ENCODE peak calls at places on chromosomes 4 and X, in six cellular contexts. One of them, this sample, is unnamed.

GRCh38 chr4:184845367-184846011 is 19.7 kb upstream of the ACSL1 start:
- DNase-seq in choroid plexus epithelial cell: peak
- DNase-seq in CD14-positive monocyte: no peak
- DNase-seq in K562: no peak
- DNase-seq in cardiac fibroblast: peak
- DNase-seq in type B pancreatic cell: no peak
- DNase-seq in this sample: no peak

GRCh38 chrX:109382332-109382731 is 99.6 kb downstream of the GUCY2F start:
- DNase-seq in choroid plexus epithelial cell: no peak
- DNase-seq in CD14-positive monocyte: no peak
- DNase-seq in K562: no peak
- DNase-seq in cardiac fibroblast: no peak
- DNase-seq in type B pancreatic cell: no peak
- DNase-seq in this sample: no peak

GRCh38 chr4:38659346-38659745 is 4.7 kb upstream of the KLF3 start:
- DNase-seq in choroid plexus epithelial cell: no peak
- DNase-seq in CD14-positive monocyte: no peak
- DNase-seq in K562: no peak
- DNase-seq in cardiac fibroblast: no peak
- DNase-seq in type B pancreatic cell: no peak
- DNase-seq in this sample: no peak

GRCh38 chr4:14863420-14864364 is 138.6 kb upstream of the CPEB2 start:
- DNase-seq in choroid plexus epithelial cell: no peak
- DNase-seq in CD14-positive monocyte: no peak
- DNase-seq in K562: no peak
- DNase-seq in cardiac fibroblast: no peak
- DNase-seq in type B pancreatic cell: no peak
- DNase-seq in this sample: no peak

GRCh38 chr4:161704653-161705052 is 459.1 kb downstream of the FSTL5 start:
- DNase-seq in choroid plexus epithelial cell: no peak
- DNase-seq in CD14-positive monocyte: no peak
- DNase-seq in K562: peak
- DNase-seq in cardiac fibroblast: no peak
- DNase-seq in type B pancreatic cell: no peak
- DNase-seq in this sample: no peak

GRCh38 chrX:9860826-9861225 is 74.6 kb downstream of the SHROOM2 start:
- DNase-seq in choroid plexus epithelial cell: no peak
- DNase-seq in CD14-positive monocyte: no peak
- DNase-seq in K562: no peak
- DNase-seq in cardiac fibroblast: no peak
- DNase-seq in type B pancreatic cell: no peak
- DNase-seq in this sample: no peak

GRCh38 chrX:2594491-2594890 is 93.7 kb upstream of the DHRSX start:
- DNase-seq in choroid plexus epithelial cell: no peak
- DNase-seq in CD14-positive monocyte: no peak
- DNase-seq in K562: no peak
- DNase-seq in cardiac fibroblast: no peak
- DNase-seq in type B pancreatic cell: no peak
- DNase-seq in this sample: no peak

GRCh38 chr4:98680806-98681205 is 22.4 kb upstream of the TSPAN5 start:
- DNase-seq in choroid plexus epithelial cell: no peak
- DNase-seq in CD14-positive monocyte: no peak
- DNase-seq in K562: no peak
- DNase-seq in cardiac fibroblast: no peak
- DNase-seq in type B pancreatic cell: no peak
- DNase-seq in this sample: no peak

GRCh38 chr4:109067509-109068205 is 234.8 kb downstream of the COL25A1 start:
- DNase-seq in choroid plexus epithelial cell: peak
- DNase-seq in CD14-positive monocyte: no peak
- DNase-seq in K562: peak
- DNase-seq in cardiac fibroblast: peak
- DNase-seq in type B pancreatic cell: no peak
- DNase-seq in this sample: no peak

GRCh38 chr4:160318567-160319220 is 1215.8 kb downstream of the RAPGEF2 start:
- DNase-seq in choroid plexus epithelial cell: peak
- DNase-seq in CD14-positive monocyte: no peak
- DNase-seq in K562: no peak
- DNase-seq in cardiac fibroblast: no peak
- DNase-seq in type B pancreatic cell: no peak
- DNase-seq in this sample: no peak
- TF ChIP-seq CTCF in choroid plexus epithelial cell: no peak
- TF ChIP-seq CTCF in CD14-positive monocyte: no peak
- TF ChIP-seq CTCF in K562: no peak
- TF ChIP-seq CTCF in cardiac fibroblast: no peak
- TF ChIP-seq CTCF in type B pancreatic cell: no peak
- TF ChIP-seq CTCF in this sample: no peak

GRCh38 chrX:78375894-78376293 is 48.5 kb upstream of the CYSLTR1 start:
- DNase-seq in choroid plexus epithelial cell: no peak
- DNase-seq in CD14-positive monocyte: no peak
- DNase-seq in K562: no peak
- DNase-seq in cardiac fibroblast: peak
- DNase-seq in type B pancreatic cell: no peak
- DNase-seq in this sample: no peak
- TF ChIP-seq CTCF in choroid plexus epithelial cell: no peak
- TF ChIP-seq CTCF in CD14-positive monocyte: no peak
- TF ChIP-seq CTCF in K562: no peak
- TF ChIP-seq CTCF in cardiac fibroblast: peak
- TF ChIP-seq CTCF in type B pancreatic cell: no peak
- TF ChIP-seq CTCF in this sample: no peak

GRCh38 chr4:23130845-23131244 is 438.1 kb downstream of the GBA3 start:
- DNase-seq in choroid plexus epithelial cell: no peak
- DNase-seq in CD14-positive monocyte: no peak
- DNase-seq in K562: peak
- DNase-seq in cardiac fibroblast: no peak
- DNase-seq in type B pancreatic cell: no peak
- DNase-seq in this sample: no peak
- TF ChIP-seq CTCF in choroid plexus epithelial cell: no peak
- TF ChIP-seq CTCF in CD14-positive monocyte: no peak
- TF ChIP-seq CTCF in K562: no peak
- TF ChIP-seq CTCF in cardiac fibroblast: no peak
- TF ChIP-seq CTCF in type B pancreatic cell: no peak
- TF ChIP-seq CTCF in this sample: peak

GRCh38 chr4:133152330-133152791 is 3.3 kb downstream of the PCDH10 start:
- DNase-seq in choroid plexus epithelial cell: peak
- DNase-seq in CD14-positive monocyte: no peak
- DNase-seq in K562: no peak
- DNase-seq in cardiac fibroblast: no peak
- DNase-seq in type B pancreatic cell: no peak
- DNase-seq in this sample: no peak

GRCh38 chr4:133151301-133151680 is 2.2 kb downstream of the PCDH10 start:
- DNase-seq in choroid plexus epithelial cell: peak
- DNase-seq in CD14-positive monocyte: no peak
- DNase-seq in K562: no peak
- DNase-seq in cardiac fibroblast: no peak
- DNase-seq in type B pancreatic cell: peak
- DNase-seq in this sample: no peak

GRCh38 chr4:133150643-133151300 is 1.7 kb downstream of the PCDH10 start:
- DNase-seq in choroid plexus epithelial cell: peak
- DNase-seq in CD14-positive monocyte: no peak
- DNase-seq in K562: no peak
- DNase-seq in cardiac fibroblast: no peak
- DNase-seq in type B pancreatic cell: peak
- DNase-seq in this sample: no peak

GRCh38 chr4:133152801-133153526 is 3.9 kb downstream of the PCDH10 start:
- DNase-seq in choroid plexus epithelial cell: peak
- DNase-seq in CD14-positive monocyte: no peak
- DNase-seq in K562: no peak
- DNase-seq in cardiac fibroblast: no peak
- DNase-seq in type B pancreatic cell: peak
- DNase-seq in this sample: no peak

GRCh38 chr4:133151681-133152329 is 2.7 kb downstream of the PCDH10 start:
- DNase-seq in choroid plexus epithelial cell: peak
- DNase-seq in CD14-positive monocyte: no peak
- DNase-seq in K562: no peak
- DNase-seq in cardiac fibroblast: no peak
- DNase-seq in type B pancreatic cell: peak
- DNase-seq in this sample: no peak
- TF ChIP-seq CTCF in choroid plexus epithelial cell: peak
- TF ChIP-seq CTCF in CD14-positive monocyte: no peak
- TF ChIP-seq CTCF in K562: no peak
- TF ChIP-seq CTCF in cardiac fibroblast: no peak
- TF ChIP-seq CTCF in type B pancreatic cell: peak
- TF ChIP-seq CTCF in this sample: peak

GRCh38 chrX:19005909-19006308 is 22.0 kb upstream of the PHKA2 start:
- DNase-seq in choroid plexus epithelial cell: no peak
- DNase-seq in CD14-positive monocyte: no peak
- DNase-seq in K562: no peak
- DNase-seq in cardiac fibroblast: no peak
- DNase-seq in type B pancreatic cell: no peak
- DNase-seq in this sample: no peak
- TF ChIP-seq CTCF in choroid plexus epithelial cell: no peak
- TF ChIP-seq CTCF in CD14-positive monocyte: no peak
- TF ChIP-seq CTCF in K562: no peak
- TF ChIP-seq CTCF in cardiac fibroblast: no peak
- TF ChIP-seq CTCF in type B pancreatic cell: no peak
- TF ChIP-seq CTCF in this sample: peak

GRCh38 chr4:182832352-182833120 is 84.7 kb downstream of the DCTD start:
- DNase-seq in choroid plexus epithelial cell: no peak
- DNase-seq in CD14-positive monocyte: no peak
- DNase-seq in K562: no peak
- DNase-seq in cardiac fibroblast: no peak
- DNase-seq in type B pancreatic cell: no peak
- DNase-seq in this sample: no peak

GRCh38 chr4:182837831-182838230 is 79.4 kb downstream of the DCTD start:
- DNase-seq in choroid plexus epithelial cell: no peak
- DNase-seq in CD14-positive monocyte: no peak
- DNase-seq in K562: no peak
- DNase-seq in cardiac fibroblast: no peak
- DNase-seq in type B pancreatic cell: no peak
- DNase-seq in this sample: no peak

GRCh38 chr4:182839256-182839655 is 77.9 kb downstream of the DCTD start:
- DNase-seq in choroid plexus epithelial cell: no peak
- DNase-seq in CD14-positive monocyte: no peak
- DNase-seq in K562: no peak
- DNase-seq in cardiac fibroblast: no peak
- DNase-seq in type B pancreatic cell: no peak
- DNase-seq in this sample: no peak

GRCh38 chr4:182831376-182831775 is 85.8 kb downstream of the DCTD start:
- DNase-seq in choroid plexus epithelial cell: no peak
- DNase-seq in CD14-positive monocyte: no peak
- DNase-seq in K562: no peak
- DNase-seq in cardiac fibroblast: no peak
- DNase-seq in type B pancreatic cell: no peak
- DNase-seq in this sample: no peak

GRCh38 chr4:182835006-182835740 is 82.0 kb downstream of the DCTD start:
- DNase-seq in choroid plexus epithelial cell: no peak
- DNase-seq in CD14-positive monocyte: no peak
- DNase-seq in K562: no peak
- DNase-seq in cardiac fibroblast: no peak
- DNase-seq in type B pancreatic cell: no peak
- DNase-seq in this sample: no peak
- TF ChIP-seq CTCF in choroid plexus epithelial cell: no peak
- TF ChIP-seq CTCF in CD14-positive monocyte: no peak
- TF ChIP-seq CTCF in K562: no peak
- TF ChIP-seq CTCF in cardiac fibroblast: no peak
- TF ChIP-seq CTCF in type B pancreatic cell: peak
- TF ChIP-seq CTCF in this sample: no peak

GRCh38 chr4:122711893-122712292 is 20.6 kb upstream of the BBS12 start:
- DNase-seq in choroid plexus epithelial cell: no peak
- DNase-seq in CD14-positive monocyte: no peak
- DNase-seq in K562: no peak
- DNase-seq in cardiac fibroblast: no peak
- DNase-seq in type B pancreatic cell: no peak
- DNase-seq in this sample: no peak

GRCh38 chr4:122715221-122715620 is 17.3 kb upstream of the BBS12 start:
- DNase-seq in choroid plexus epithelial cell: no peak
- DNase-seq in CD14-positive monocyte: no peak
- DNase-seq in K562: peak
- DNase-seq in cardiac fibroblast: no peak
- DNase-seq in type B pancreatic cell: no peak
- DNase-seq in this sample: no peak

GRCh38 chr4:122718265-122718664 is 14.2 kb upstream of the BBS12 start:
- DNase-seq in choroid plexus epithelial cell: no peak
- DNase-seq in CD14-positive monocyte: no peak
- DNase-seq in K562: no peak
- DNase-seq in cardiac fibroblast: no peak
- DNase-seq in type B pancreatic cell: no peak
- DNase-seq in this sample: no peak

GRCh38 chr4:122712782-122713181 is 19.7 kb upstream of the BBS12 start:
- DNase-seq in choroid plexus epithelial cell: peak
- DNase-seq in CD14-positive monocyte: no peak
- DNase-seq in K562: peak
- DNase-seq in cardiac fibroblast: no peak
- DNase-seq in type B pancreatic cell: no peak
- DNase-seq in this sample: no peak

DNA sequence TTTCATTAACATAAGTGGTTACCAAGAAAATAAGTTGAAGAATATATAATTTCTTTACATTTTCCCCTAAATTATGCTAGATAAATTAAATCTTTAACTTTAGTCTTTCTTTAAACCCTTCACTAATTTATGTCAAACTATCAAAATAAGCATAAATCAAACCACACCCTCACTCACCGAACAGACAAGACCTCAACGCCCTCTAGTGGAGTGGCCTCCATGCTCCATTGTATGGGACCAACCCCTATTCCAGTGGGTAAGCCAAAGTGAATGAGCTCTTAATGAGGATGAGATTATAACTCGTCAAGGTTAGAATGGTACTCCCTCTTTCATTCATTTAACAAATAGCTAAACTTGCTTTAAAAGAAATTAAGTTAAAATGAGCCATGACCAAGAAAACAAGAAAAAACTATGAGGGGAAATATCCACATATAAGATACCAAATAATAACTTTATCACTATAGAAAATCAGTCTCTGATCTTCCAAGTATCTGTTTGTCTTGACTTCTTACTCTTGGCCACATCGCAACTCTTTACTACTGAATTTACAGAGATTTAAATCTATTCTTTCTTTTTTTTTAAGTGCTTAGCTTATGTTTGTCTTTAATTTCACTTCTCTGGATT is 15.6 kb upstream of the BBS12 start:
- DNase-seq in choroid plexus epithelial cell: peak
- DNase-seq in CD14-positive monocyte: no peak
- DNase-seq in K562: peak
- DNase-seq in cardiac fibroblast: peak
- DNase-seq in type B pancreatic cell: no peak
- DNase-seq in this sample: peak
- TF ChIP-seq CTCF in choroid plexus epithelial cell: peak
- TF ChIP-seq CTCF in CD14-positive monocyte: peak
- TF ChIP-seq CTCF in K562: peak
- TF ChIP-seq CTCF in cardiac fibroblast: peak
- TF ChIP-seq CTCF in type B pancreatic cell: peak
- TF ChIP-seq CTCF in this sample: peak

This sample was measured in RWPE2.